ENCODE peak calls at places on chromosomes 16 and 17, in nine cellular contexts. One of them, this sample, is unnamed.

GRCh38 chr17:80151333-80151732 is 4.4 kb upstream of the EIF4A3 start:
- DNase-seq in HT-29: no peak
- DNase-seq in NB4: peak
- DNase-seq in prostate gland: no peak
- DNase-seq in EL: peak
- DNase-seq in AG04449: peak
- DNase-seq in body of pancreas: no peak
- DNase-seq in globus pallidus: no peak
- DNase-seq in RWPE2: peak
- DNase-seq in this sample: no peak

GRCh38 chr16:88407042-88407420 is 24.3 kb downstream of the ZNF469 start:
- DNase-seq in HT-29: no peak
- DNase-seq in NB4: no peak
- DNase-seq in prostate gland: no peak
- DNase-seq in EL: no peak
- DNase-seq in AG04449: no peak
- DNase-seq in body of pancreas: no peak
- DNase-seq in globus pallidus: no peak
- DNase-seq in RWPE2: no peak
- DNase-seq in this sample: no peak

GRCh38 chr17:47190770-47191169 is 1.7 kb upstream of the CDC27 start:
- DNase-seq in HT-29: no peak
- DNase-seq in NB4: no peak
- DNase-seq in prostate gland: no peak
- DNase-seq in EL: no peak
- DNase-seq in AG04449: no peak
- DNase-seq in body of pancreas: no peak
- DNase-seq in globus pallidus: no peak
- DNase-seq in RWPE2: no peak
- DNase-seq in this sample: no peak

GRCh38 chr17:50177983-50178834 is 12.4 kb downstream of the SGCA start:
- DNase-seq in HT-29: peak
- DNase-seq in NB4: peak
- DNase-seq in prostate gland: peak
- DNase-seq in EL: peak
- DNase-seq in AG04449: no peak
- DNase-seq in body of pancreas: peak
- DNase-seq in globus pallidus: peak
- DNase-seq in RWPE2: peak
- DNase-seq in this sample: peak

GRCh38 chr16:74029122-74029805 is 267.4 kb upstream of the PSMD7 start:
- DNase-seq in HT-29: no peak
- DNase-seq in NB4: no peak
- DNase-seq in prostate gland: no peak
- DNase-seq in EL: no peak
- DNase-seq in AG04449: no peak
- DNase-seq in body of pancreas: no peak
- DNase-seq in globus pallidus: no peak
- DNase-seq in RWPE2: no peak
- DNase-seq in this sample: no peak

GRCh38 chr17:65990593-65990992 is 201.3 kb downstream of the CEP112 start:
- DNase-seq in HT-29: no peak
- DNase-seq in NB4: no peak
- DNase-seq in prostate gland: no peak
- DNase-seq in EL: no peak
- DNase-seq in AG04449: no peak
- DNase-seq in body of pancreas: no peak
- DNase-seq in globus pallidus: no peak
- DNase-seq in RWPE2: no peak
- DNase-seq in this sample: no peak

GRCh38 chr17:34733351-34733750 is 154.0 kb downstream of the TMEM132E start:
- DNase-seq in HT-29: no peak
- DNase-seq in NB4: no peak
- DNase-seq in prostate gland: no peak
- DNase-seq in EL: no peak
- DNase-seq in AG04449: no peak
- DNase-seq in body of pancreas: no peak
- DNase-seq in globus pallidus: no peak
- DNase-seq in RWPE2: no peak
- DNase-seq in this sample: no peak

GRCh38 chr17:58352843-58353719 is 1.1 kb upstream of the SUPT4H1 start:
- DNase-seq in HT-29: peak
- DNase-seq in NB4: peak
- DNase-seq in prostate gland: peak
- DNase-seq in EL: peak
- DNase-seq in AG04449: no peak
- DNase-seq in body of pancreas: peak
- DNase-seq in globus pallidus: no peak
- DNase-seq in RWPE2: no peak
- DNase-seq in this sample: no peak

GRCh38 chr17:40564195-40564882 is 933 bp downstream of the CCR7 start:
- DNase-seq in HT-29: no peak
- DNase-seq in NB4: no peak
- DNase-seq in prostate gland: no peak
- DNase-seq in EL: no peak
- DNase-seq in AG04449: no peak
- DNase-seq in body of pancreas: no peak
- DNase-seq in globus pallidus: no peak
- DNase-seq in RWPE2: no peak
- DNase-seq in this sample: no peak

GRCh38 chr17:31310260-31310659 is 3.6 kb downstream of the EVI2B start:
- DNase-seq in HT-29: no peak
- DNase-seq in NB4: peak
- DNase-seq in prostate gland: no peak
- DNase-seq in EL: no peak
- DNase-seq in AG04449: no peak
- DNase-seq in body of pancreas: no peak
- DNase-seq in globus pallidus: no peak
- DNase-seq in RWPE2: no peak
- DNase-seq in this sample: peak

GRCh38 chr17:44557653-44558285 is 485 bp downstream of the FZD2 start:
- DNase-seq in HT-29: no peak
- DNase-seq in NB4: peak
- DNase-seq in prostate gland: no peak
- DNase-seq in EL: peak
- DNase-seq in AG04449: no peak
- DNase-seq in body of pancreas: peak
- DNase-seq in globus pallidus: no peak
- DNase-seq in RWPE2: peak
- DNase-seq in this sample: no peak

GRCh38 chr17:683040-683439 is 31.6 kb downstream of the VPS53 start:
- DNase-seq in HT-29: no peak
- DNase-seq in NB4: no peak
- DNase-seq in prostate gland: no peak
- DNase-seq in EL: no peak
- DNase-seq in AG04449: no peak
- DNase-seq in body of pancreas: no peak
- DNase-seq in globus pallidus: no peak
- DNase-seq in RWPE2: no peak
- DNase-seq in this sample: no peak

GRCh38 chr16:55630774-55631173 is 25.0 kb upstream of the SLC6A2 start:
- DNase-seq in HT-29: no peak
- DNase-seq in NB4: no peak
- DNase-seq in prostate gland: no peak
- DNase-seq in EL: no peak
- DNase-seq in AG04449: no peak
- DNase-seq in body of pancreas: no peak
- DNase-seq in globus pallidus: no peak
- DNase-seq in RWPE2: no peak
- DNase-seq in this sample: no peak

GRCh38 chr16:19655242-19655777 is 62.7 kb downstream of the KNOP1 start:
- DNase-seq in HT-29: no peak
- DNase-seq in NB4: no peak
- DNase-seq in prostate gland: no peak
- DNase-seq in EL: no peak
- DNase-seq in AG04449: no peak
- DNase-seq in body of pancreas: no peak
- DNase-seq in globus pallidus: no peak
- DNase-seq in RWPE2: no peak
- DNase-seq in this sample: no peak

GRCh38 chr16:88339926-88340754 is 42.6 kb upstream of the ZNF469 start:
- DNase-seq in HT-29: peak
- DNase-seq in NB4: no peak
- DNase-seq in prostate gland: no peak
- DNase-seq in EL: no peak
- DNase-seq in AG04449: no peak
- DNase-seq in body of pancreas: no peak
- DNase-seq in globus pallidus: no peak
- DNase-seq in RWPE2: no peak
- DNase-seq in this sample: no peak

GRCh38 chr17:19762515-19762961 is 14.4 kb upstream of the ALDH3A1 start:
- DNase-seq in HT-29: peak
- DNase-seq in NB4: peak
- DNase-seq in prostate gland: peak
- DNase-seq in EL: peak
- DNase-seq in AG04449: no peak
- DNase-seq in body of pancreas: peak
- DNase-seq in globus pallidus: peak
- DNase-seq in RWPE2: no peak
- DNase-seq in this sample: peak

GRCh38 chr16:2365895-2366294 is 25.4 kb upstream of the ABCA3 start:
- DNase-seq in HT-29: no peak
- DNase-seq in NB4: no peak
- DNase-seq in prostate gland: no peak
- DNase-seq in EL: peak
- DNase-seq in AG04449: peak
- DNase-seq in body of pancreas: no peak
- DNase-seq in globus pallidus: no peak
- DNase-seq in RWPE2: no peak
- DNase-seq in this sample: no peak

GRCh38 chr17:57943140-57943539 is 12.1 kb downstream of the CUEDC1 start:
- DNase-seq in HT-29: peak
- DNase-seq in NB4: peak
- DNase-seq in prostate gland: no peak
- DNase-seq in EL: peak
- DNase-seq in AG04449: no peak
- DNase-seq in body of pancreas: no peak
- DNase-seq in globus pallidus: peak
- DNase-seq in RWPE2: no peak
- DNase-seq in this sample: peak

GRCh38 chr16:79409970-79410369 is 190.6 kb downstream of the MAF start:
- DNase-seq in HT-29: no peak
- DNase-seq in NB4: peak
- DNase-seq in prostate gland: no peak
- DNase-seq in EL: no peak
- DNase-seq in AG04449: no peak
- DNase-seq in body of pancreas: no peak
- DNase-seq in globus pallidus: no peak
- DNase-seq in RWPE2: no peak
- DNase-seq in this sample: no peak

GRCh38 chr17:33976816-33977215 is 278.3 kb upstream of the CCL2 start:
- DNase-seq in HT-29: no peak
- DNase-seq in NB4: no peak
- DNase-seq in prostate gland: no peak
- DNase-seq in EL: no peak
- DNase-seq in AG04449: no peak
- DNase-seq in body of pancreas: no peak
- DNase-seq in globus pallidus: no peak
- DNase-seq in RWPE2: no peak
- DNase-seq in this sample: no peak

GRCh38 chr17:28861393-28862203 is 6.8 kb downstream of the ERAL1 start:
- DNase-seq in HT-29: no peak
- DNase-seq in NB4: peak
- DNase-seq in prostate gland: no peak
- DNase-seq in EL: no peak
- DNase-seq in AG04449: no peak
- DNase-seq in body of pancreas: no peak
- DNase-seq in globus pallidus: no peak
- DNase-seq in RWPE2: no peak
- DNase-seq in this sample: no peak

GRCh38 chr17:68820825-68821481 is 134.2 kb downstream of the ABCA8 start:
- DNase-seq in HT-29: no peak
- DNase-seq in NB4: no peak
- DNase-seq in prostate gland: no peak
- DNase-seq in EL: no peak
- DNase-seq in AG04449: no peak
- DNase-seq in body of pancreas: no peak
- DNase-seq in globus pallidus: no peak
- DNase-seq in RWPE2: no peak
- DNase-seq in this sample: no peak

This sample was measured in Kasumi-1.